ENCODE peak calls at places on chromosomes 11 and 22, in six cellular contexts. One of them, this sample, is unnamed.

GRCh38 chr11:13694115-13694514 is 25.6 kb downstream of the FAR1 start:
- DNase-seq in spleen: no peak
- DNase-seq in lower leg skin: no peak
- DNase-seq in thyroid gland: no peak
- DNase-seq in GM12878: no peak
- DNase-seq in breast epithelium: no peak
- DNase-seq in this sample: no peak

GRCh38 chr11:2768471-2769408 is 68.9 kb upstream of the KCNQ1OT1 start:
- DNase-seq in GM12878: no peak
- DNase-seq in lower leg skin: peak; percentile 11
- DNase-seq in thyroid gland: no peak
- DNase-seq in breast epithelium: peak; percentile 50
- DNase-seq in spleen: peak; percentile 60
- DNase-seq in this sample: peak; percentile 83

GRCh38 chr11:28919194-28919593 is 811.0 kb downstream of the METTL15 start:
- DNase-seq in lower leg skin: no peak
- DNase-seq in GM12878: no peak
- DNase-seq in breast epithelium: no peak
- DNase-seq in thyroid gland: no peak
- DNase-seq in spleen: no peak
- DNase-seq in this sample: no peak

GRCh38 chr11:66082936-66083698 is 13.0 kb downstream of the PACS1 start:
- DNase-seq in lower leg skin: no peak
- DNase-seq in GM12878: no peak
- DNase-seq in breast epithelium: no peak
- DNase-seq in thyroid gland: peak; percentile 41
- DNase-seq in spleen: no peak
- DNase-seq in this sample: peak; percentile 61

GRCh38 chr11:4125141-4125540 is 30.5 kb downstream of the RRM1 start:
- DNase-seq in breast epithelium: no peak
- DNase-seq in thyroid gland: no peak
- DNase-seq in lower leg skin: no peak
- DNase-seq in spleen: no peak
- DNase-seq in GM12878: no peak
- DNase-seq in this sample: no peak

GRCh38 chr22:37283393-37283937 is 1.2 kb downstream of the CYTH4 start:
- DNase-seq in spleen: peak; percentile 90
- DNase-seq in breast epithelium: no peak
- DNase-seq in thyroid gland: no peak
- DNase-seq in GM12878: no peak
- DNase-seq in lower leg skin: no peak
- DNase-seq in this sample: no peak

GRCh38 chr11:18046116-18046777 is at the start of gene TPH1:
- DNase-seq in GM12878: no peak
- DNase-seq in lower leg skin: no peak
- DNase-seq in thyroid gland: peak; percentile 67
- DNase-seq in spleen: no peak
- DNase-seq in breast epithelium: peak; percentile 59
- DNase-seq in this sample: peak; percentile 19

GRCh38 chr11:12853652-12854296 is 155.3 kb upstream of the RASSF10 start:
- DNase-seq in thyroid gland: no peak
- DNase-seq in breast epithelium: no peak
- DNase-seq in spleen: no peak
- DNase-seq in lower leg skin: peak; percentile 44
- DNase-seq in GM12878: no peak
- DNase-seq in this sample: peak; percentile 79

GRCh38 chr11:119999220-119999619 is 138.7 kb downstream of the TRIM29 start:
- DNase-seq in spleen: no peak
- DNase-seq in thyroid gland: no peak
- DNase-seq in breast epithelium: no peak
- DNase-seq in lower leg skin: no peak
- DNase-seq in GM12878: no peak
- DNase-seq in this sample: no peak

GRCh38 chr22:45602824-45603301 is 68.8 kb upstream of the ATXN10 start:
- DNase-seq in GM12878: no peak
- DNase-seq in breast epithelium: no peak
- DNase-seq in spleen: peak; percentile 30
- DNase-seq in thyroid gland: no peak
- DNase-seq in lower leg skin: no peak
- DNase-seq in this sample: peak; percentile 11

GRCh38 chr11:119888119-119888518 is 159.1 kb upstream of the NECTIN1 start:
- DNase-seq in thyroid gland: no peak
- DNase-seq in GM12878: no peak
- DNase-seq in breast epithelium: no peak
- DNase-seq in lower leg skin: no peak
- DNase-seq in spleen: peak; percentile 50
- DNase-seq in this sample: no peak

GRCh38 chr11:65419460-65419772 is 3.2 kb upstream of the NEAT1 start:
- DNase-seq in thyroid gland: no peak
- DNase-seq in spleen: peak; percentile 85
- DNase-seq in GM12878: no peak
- DNase-seq in lower leg skin: no peak
- DNase-seq in breast epithelium: no peak
- DNase-seq in this sample: no peak

GRCh38 chr11:46183819-46184218 is 62.6 kb upstream of the PHF21A start:
- DNase-seq in GM12878: no peak
- DNase-seq in spleen: no peak
- DNase-seq in lower leg skin: no peak
- DNase-seq in breast epithelium: no peak
- DNase-seq in thyroid gland: no peak
- DNase-seq in this sample: no peak

GRCh38 chr22:17065433-17065832 is 19.4 kb upstream of the IL17RA start:
- DNase-seq in spleen: no peak
- DNase-seq in lower leg skin: no peak
- DNase-seq in breast epithelium: no peak
- DNase-seq in GM12878: no peak
- DNase-seq in thyroid gland: no peak
- DNase-seq in this sample: no peak

GRCh38 chr11:6258571-6258998 is 1.1 kb upstream of the CCKBR start:
- DNase-seq in breast epithelium: no peak
- DNase-seq in GM12878: no peak
- DNase-seq in thyroid gland: no peak
- DNase-seq in lower leg skin: no peak
- DNase-seq in spleen: no peak
- DNase-seq in this sample: no peak

GRCh38 chr11:120133216-120134105 is 4.5 kb downstream of the TRIM29 start:
- DNase-seq in spleen: peak; percentile 58
- DNase-seq in thyroid gland: no peak
- DNase-seq in breast epithelium: peak; percentile 33
- DNase-seq in GM12878: no peak
- DNase-seq in lower leg skin: peak; percentile 15
- DNase-seq in this sample: no peak

GRCh38 chr11:74559110-74559933 is 33.1 kb upstream of the POLD3 start:
- DNase-seq in breast epithelium: no peak
- DNase-seq in thyroid gland: peak; percentile 4
- DNase-seq in spleen: no peak
- DNase-seq in GM12878: no peak
- DNase-seq in lower leg skin: no peak
- DNase-seq in this sample: no peak

GRCh38 chr11:2277933-2278523 is 7.6 kb upstream of the ASCL2 start:
- DNase-seq in GM12878: no peak
- DNase-seq in spleen: no peak
- DNase-seq in lower leg skin: no peak
- DNase-seq in thyroid gland: no peak
- DNase-seq in breast epithelium: no peak
- DNase-seq in this sample: no peak

GRCh38 chr11:112822478-112823274 is 138.5 kb upstream of the NCAM1 start:
- DNase-seq in lower leg skin: no peak
- DNase-seq in GM12878: no peak
- DNase-seq in breast epithelium: no peak
- DNase-seq in spleen: no peak
- DNase-seq in thyroid gland: no peak
- DNase-seq in this sample: no peak

GRCh38 chr11:66112640-66113098 is 42.6 kb downstream of the PACS1 start:
- DNase-seq in spleen: no peak
- DNase-seq in GM12878: no peak
- DNase-seq in thyroid gland: peak; percentile 25
- DNase-seq in lower leg skin: no peak
- DNase-seq in breast epithelium: no peak
- DNase-seq in this sample: no peak

GRCh38 chr11:86069408-86070086 is 663 bp upstream of the PICALM start:
- DNase-seq in thyroid gland: no peak
- DNase-seq in spleen: no peak
- DNase-seq in lower leg skin: peak; percentile 64
- DNase-seq in breast epithelium: no peak
- DNase-seq in GM12878: peak; percentile 62
- DNase-seq in this sample: no peak

GRCh38 chr11:126918556-126918955 is 82.0 kb downstream of the KIRREL3 start:
- DNase-seq in breast epithelium: no peak
- DNase-seq in lower leg skin: no peak
- DNase-seq in GM12878: no peak
- DNase-seq in thyroid gland: no peak
- DNase-seq in spleen: no peak
- DNase-seq in this sample: no peak

GRCh38 chr11:73510106-73510505 is 87.8 kb downstream of the FAM168A start:
- DNase-seq in thyroid gland: no peak
- DNase-seq in breast epithelium: no peak
- DNase-seq in lower leg skin: no peak
- DNase-seq in spleen: no peak
- DNase-seq in GM12878: no peak
- DNase-seq in this sample: no peak

GRCh38 chr11:66815646-66816045 is 27.6 kb upstream of the RCE1 start:
- DNase-seq in breast epithelium: no peak
- DNase-seq in GM12878: no peak
- DNase-seq in thyroid gland: no peak
- DNase-seq in spleen: no peak
- DNase-seq in lower leg skin: no peak
- DNase-seq in this sample: no peak

GRCh38 chr11:125902315-125902926 is 585 bp downstream of the PUS3 start:
- DNase-seq in GM12878: no peak
- DNase-seq in lower leg skin: no peak
- DNase-seq in breast epithelium: no peak
- DNase-seq in thyroid gland: no peak
- DNase-seq in spleen: no peak
- DNase-seq in this sample: no peak

GRCh38 chr11:17570034-17570433 is 23.0 kb downstream of the OTOG start:
- DNase-seq in spleen: no peak
- DNase-seq in lower leg skin: no peak
- DNase-seq in thyroid gland: no peak
- DNase-seq in GM12878: no peak
- DNase-seq in breast epithelium: peak; percentile 20
- DNase-seq in this sample: no peak

GRCh38 chr11:96863520-96863919 is 473.7 kb downstream of the JRKL start:
- DNase-seq in breast epithelium: no peak
- DNase-seq in thyroid gland: no peak
- DNase-seq in lower leg skin: no peak
- DNase-seq in spleen: no peak
- DNase-seq in GM12878: no peak
- DNase-seq in this sample: no peak

GRCh38 chr11:61680622-61681191 is 516 bp downstream of the DAGLA start:
- DNase-seq in breast epithelium: no peak
- DNase-seq in GM12878: no peak
- DNase-seq in lower leg skin: no peak
- DNase-seq in spleen: no peak
- DNase-seq in thyroid gland: no peak
- DNase-seq in this sample: no peak

GRCh38 chr11:72333657-72334056 is 89.7 kb upstream of the PHOX2A start:
- DNase-seq in breast epithelium: no peak
- DNase-seq in lower leg skin: no peak
- DNase-seq in GM12878: no peak
- DNase-seq in thyroid gland: no peak
- DNase-seq in spleen: no peak
- DNase-seq in this sample: peak; percentile 21

GRCh38 chr22:29225422-29226090 is 19.9 kb downstream of the EMID1 start:
- DNase-seq in breast epithelium: no peak
- DNase-seq in spleen: peak; percentile 86
- DNase-seq in GM12878: no peak
- DNase-seq in lower leg skin: peak; percentile 52
- DNase-seq in thyroid gland: no peak
- DNase-seq in this sample: no peak

GRCh38 chr11:69010964-69011623 is 2.0 kb downstream of the MRGPRF start:
- DNase-seq in lower leg skin: peak; percentile 61
- DNase-seq in breast epithelium: peak; percentile 70
- DNase-seq in spleen: peak; percentile 74
- DNase-seq in GM12878: no peak
- DNase-seq in thyroid gland: peak; percentile 55
- DNase-seq in this sample: peak; percentile 61
- TF ChIP-seq POLR2A in lower leg skin: no peak
- TF ChIP-seq POLR2A in breast epithelium: no peak
- TF ChIP-seq POLR2A in spleen: no peak
- TF ChIP-seq POLR2A in GM12878: no peak
- TF ChIP-seq POLR2A in thyroid gland: no peak
- TF ChIP-seq POLR2A in this sample: no peak

DNA sequence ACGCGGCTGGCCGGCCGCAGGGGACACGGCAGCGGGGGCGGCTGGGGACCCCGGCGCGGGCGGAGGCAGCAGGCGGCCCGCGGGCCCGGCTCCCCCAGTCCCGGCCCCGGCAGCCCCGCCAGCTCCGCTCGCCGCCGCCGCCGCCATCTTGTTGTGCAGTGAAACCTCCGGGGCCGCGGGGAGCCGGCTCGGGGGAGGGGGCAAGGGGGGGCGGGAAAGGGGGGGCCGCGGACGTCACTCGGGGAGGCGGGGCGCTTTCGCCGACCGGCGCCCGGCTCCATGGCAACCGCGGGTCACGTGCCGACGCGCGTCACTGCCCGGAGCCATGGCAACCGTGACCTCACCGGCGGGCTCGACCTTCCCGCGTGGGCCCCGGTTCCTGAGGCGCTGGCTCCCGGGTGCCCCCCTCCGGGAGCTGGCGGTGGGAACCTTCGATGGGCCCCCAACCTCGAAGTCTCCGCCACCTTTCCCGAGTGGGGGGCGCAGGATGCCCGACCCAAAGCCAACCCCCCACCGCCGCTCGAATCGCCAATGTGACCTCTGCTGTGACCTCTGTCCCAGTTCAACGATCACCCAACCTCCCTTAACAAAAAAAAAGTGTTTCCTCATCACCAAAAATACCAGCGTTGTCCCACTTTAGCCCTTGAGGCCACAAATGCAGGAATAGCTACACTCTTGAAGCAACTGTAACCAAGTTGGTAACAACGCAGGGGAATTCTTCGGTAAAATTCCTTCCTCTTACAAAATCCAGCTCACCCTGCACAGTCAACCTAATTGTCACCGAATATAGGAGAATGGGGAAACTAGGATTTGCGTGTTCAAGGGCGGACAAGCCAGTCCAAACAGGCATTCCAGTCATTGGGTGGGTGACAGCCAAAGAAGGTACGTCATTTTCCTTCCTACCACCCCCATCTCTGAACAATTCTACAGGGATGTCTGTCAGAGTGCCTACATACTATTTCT is at the start of gene SIK3:
- DNase-seq in lower leg skin: peak; percentile 85
- DNase-seq in GM12878: peak; percentile 53
- DNase-seq in spleen: peak; percentile 97
- DNase-seq in thyroid gland: peak; percentile 94
- DNase-seq in breast epithelium: peak; percentile 91
- DNase-seq in this sample: peak; percentile 98
- TF ChIP-seq POLR2A in lower leg skin: no peak
- TF ChIP-seq POLR2A in GM12878: peak; percentile 79
- TF ChIP-seq POLR2A in spleen: peak; percentile 15
- TF ChIP-seq POLR2A in thyroid gland: peak; percentile 82
- TF ChIP-seq POLR2A in breast epithelium: peak; percentile 54
- TF ChIP-seq POLR2A in this sample: no peak

GRCh38 chr22:47456031-47456430 is 693.6 kb downstream of the TBC1D22A start:
- DNase-seq in GM12878: no peak
- DNase-seq in breast epithelium: no peak
- DNase-seq in spleen: no peak
- DNase-seq in lower leg skin: no peak
- DNase-seq in thyroid gland: no peak
- DNase-seq in this sample: no peak
- TF ChIP-seq POLR2A in GM12878: no peak
- TF ChIP-seq POLR2A in breast epithelium: no peak
- TF ChIP-seq POLR2A in spleen: no peak
- TF ChIP-seq POLR2A in lower leg skin: no peak
- TF ChIP-seq POLR2A in thyroid gland: no peak
- TF ChIP-seq POLR2A in this sample: no peak

GRCh38 chr11:94787798-94788197 is 19.6 kb downstream of the AMOTL1 start:
- DNase-seq in GM12878: no peak
- DNase-seq in thyroid gland: peak; percentile 50
- DNase-seq in lower leg skin: no peak
- DNase-seq in breast epithelium: no peak
- DNase-seq in spleen: no peak
- DNase-seq in this sample: no peak
- TF ChIP-seq POLR2A in GM12878: no peak
- TF ChIP-seq POLR2A in thyroid gland: no peak
- TF ChIP-seq POLR2A in lower leg skin: no peak
- TF ChIP-seq POLR2A in breast epithelium: no peak
- TF ChIP-seq POLR2A in spleen: no peak
- TF ChIP-seq POLR2A in this sample: no peak